ENCODE peak calls at places on chromosomes 16 and 17, in six cellular contexts. A is osteocyte; B is stimulated activated CD4-positive, alpha-beta T cell treated with anti-CD3 and anti-CD28 coated beads, Interleukin-15, amount 100 ng/mL, for 48 hours; E is NCI-H1092; G is memory B cell; K is globus pallidus. O is an unnamed sample.

GRCh38 chr16:21302454-21302853 is 24.4 kb upstream of the CRYM start:
- DNase-seq in G (no peak), E (no peak), K (no peak), B (no peak), A (no peak), O (peak; percentile 51)

GRCh38 chr17:2025220-2025621 is at the start of gene RTN4RL1:
- DNase-seq in B (peak; percentile 54), A (no peak), K (no peak), G (peak; percentile 49), E (no peak), O (peak; percentile 93)

GRCh38 chr17:67281053-67281452 is 36.1 kb upstream of the HELZ start:
- DNase-seq in G (no peak), K (no peak), A (no peak), B (no peak), E (no peak), O (peak; percentile 51)

GRCh38 chr17:2610195-2610594 is 16.7 kb downstream of the PAFAH1B1 start:
- DNase-seq in A (no peak), K (no peak), G (no peak), B (no peak), E (no peak), O (no peak)

GRCh38 chr16:11201498-11202259 is 54.3 kb downstream of the SOCS1 start:
- DNase-seq in E (no peak), K (no peak), B (no peak), G (no peak), A (no peak), O (peak; percentile 86)

GRCh38 chr17:9150407-9151090 is 129.2 kb downstream of the NTN1 start:
- DNase-seq in E (no peak), K (no peak), B (no peak), G (no peak), A (peak; percentile 88), O (no peak)

GRCh38 chr17:73304971-73305786 is 6.6 kb downstream of the CDC42EP4 start:
- DNase-seq in B (no peak), K (peak; percentile 37), A (peak; percentile 91), E (peak; percentile 35), G (no peak), O (peak; percentile 83)

GRCh38 chr16:87918314-87918713 is 18.0 kb downstream of the CA5A start:
- DNase-seq in A (no peak), B (no peak), G (no peak), E (no peak), K (peak; percentile 29), O (no peak)

GRCh38 chr17:17919169-17920107 is 52.8 kb downstream of the TOM1L2 start:
- DNase-seq in K (peak; percentile 85), E (peak; percentile 38), G (peak; percentile 43), A (no peak), B (peak; percentile 67), O (peak; percentile 87)

GRCh38 chr17:51128089-51128488 is 7.4 kb upstream of the SPAG9 start:
- DNase-seq in E (no peak), G (no peak), K (no peak), B (no peak), A (no peak), O (no peak)

GRCh38 chr17:39450051-39450450 is 1.0 kb downstream of the MED1 start:
- DNase-seq in A (no peak), G (no peak), B (no peak), K (no peak), E (no peak), O (no peak)

GRCh38 chr16:29662729-29663019 is 373 bp upstream of the SPN start:
- DNase-seq in E (no peak), B (no peak), K (no peak), A (no peak), G (no peak), O (no peak)

O was measured in H7.